ENCODE peak calls at places on chromosome 5, in four cellular contexts. One of them, this sample, is unnamed.

GRCh38 chr5:51138164-51138563 is 245.1 kb upstream of the ISL1 start:
- DNase-seq in stimulated activated CD4-positive, alpha-beta T cell treated with anti-CD3 and anti-CD28 coated beads, TNF-alpha, amount 100 ng/mL, for 1 hour: no peak
- DNase-seq in foreskin fibroblast: no peak
- DNase-seq in kidney tubule cell: no peak
- DNase-seq in this sample: no peak

GRCh38 chr5:152389209-152389608 is 15.9 kb downstream of the NMUR2 start:
- DNase-seq in stimulated activated CD4-positive, alpha-beta T cell treated with anti-CD3 and anti-CD28 coated beads, TNF-alpha, amount 100 ng/mL, for 1 hour: no peak
- DNase-seq in foreskin fibroblast: no peak
- DNase-seq in kidney tubule cell: no peak
- DNase-seq in this sample: no peak

GRCh38 chr5:172918421-172919371 is 40.5 kb upstream of the RPL26L1 start:
- DNase-seq in stimulated activated CD4-positive, alpha-beta T cell treated with anti-CD3 and anti-CD28 coated beads, TNF-alpha, amount 100 ng/mL, for 1 hour: no peak
- DNase-seq in foreskin fibroblast: no peak
- DNase-seq in kidney tubule cell: no peak
- DNase-seq in this sample: no peak

GRCh38 chr5:36164461-36164860 is 12.6 kb downstream of the SKP2 start:
- DNase-seq in stimulated activated CD4-positive, alpha-beta T cell treated with anti-CD3 and anti-CD28 coated beads, TNF-alpha, amount 100 ng/mL, for 1 hour: no peak
- DNase-seq in foreskin fibroblast: no peak
- DNase-seq in kidney tubule cell: no peak
- DNase-seq in this sample: no peak

GRCh38 chr5:150172147-150172546 is 5.6 kb downstream of the CDX1 start:
- DNase-seq in stimulated activated CD4-positive, alpha-beta T cell treated with anti-CD3 and anti-CD28 coated beads, TNF-alpha, amount 100 ng/mL, for 1 hour: no peak
- DNase-seq in foreskin fibroblast: peak; percentile 57
- DNase-seq in kidney tubule cell: no peak
- DNase-seq in this sample: no peak

GRCh38 chr5:100424787-100425186 is 110.4 kb upstream of the FAM174A start:
- DNase-seq in stimulated activated CD4-positive, alpha-beta T cell treated with anti-CD3 and anti-CD28 coated beads, TNF-alpha, amount 100 ng/mL, for 1 hour: no peak
- DNase-seq in foreskin fibroblast: no peak
- DNase-seq in kidney tubule cell: no peak
- DNase-seq in this sample: no peak

GRCh38 chr5:179960204-179960831 is 52.6 kb upstream of the TBC1D9B start:
- DNase-seq in stimulated activated CD4-positive, alpha-beta T cell treated with anti-CD3 and anti-CD28 coated beads, TNF-alpha, amount 100 ng/mL, for 1 hour: no peak
- DNase-seq in foreskin fibroblast: no peak
- DNase-seq in kidney tubule cell: no peak
- DNase-seq in this sample: no peak

GRCh38 chr5:163938595-163938994 is 433.2 kb downstream of the MAT2B start:
- DNase-seq in stimulated activated CD4-positive, alpha-beta T cell treated with anti-CD3 and anti-CD28 coated beads, TNF-alpha, amount 100 ng/mL, for 1 hour: no peak
- DNase-seq in foreskin fibroblast: no peak
- DNase-seq in kidney tubule cell: no peak
- DNase-seq in this sample: no peak

GRCh38 chr5:143968071-143968878 is 156.3 kb downstream of the HMHB1 start:
- DNase-seq in stimulated activated CD4-positive, alpha-beta T cell treated with anti-CD3 and anti-CD28 coated beads, TNF-alpha, amount 100 ng/mL, for 1 hour: no peak
- DNase-seq in foreskin fibroblast: peak; percentile 71
- DNase-seq in kidney tubule cell: peak; percentile 73
- DNase-seq in this sample: no peak

GRCh38 chr5:114018178-114018577 is 343.7 kb upstream of the KCNN2 start:
- DNase-seq in stimulated activated CD4-positive, alpha-beta T cell treated with anti-CD3 and anti-CD28 coated beads, TNF-alpha, amount 100 ng/mL, for 1 hour: no peak
- DNase-seq in foreskin fibroblast: no peak
- DNase-seq in kidney tubule cell: no peak
- DNase-seq in this sample: no peak

GRCh38 chr5:58582004-58582403 is 871 bp upstream of the RAB3C start:
- DNase-seq in stimulated activated CD4-positive, alpha-beta T cell treated with anti-CD3 and anti-CD28 coated beads, TNF-alpha, amount 100 ng/mL, for 1 hour: no peak
- DNase-seq in foreskin fibroblast: no peak
- DNase-seq in kidney tubule cell: no peak
- DNase-seq in this sample: no peak

GRCh38 chr5:33441241-33441844 is 578 bp downstream of the TARS1 start:
- DNase-seq in stimulated activated CD4-positive, alpha-beta T cell treated with anti-CD3 and anti-CD28 coated beads, TNF-alpha, amount 100 ng/mL, for 1 hour: peak; percentile 7
- DNase-seq in foreskin fibroblast: no peak
- DNase-seq in kidney tubule cell: peak; percentile 83
- DNase-seq in this sample: no peak

GRCh38 chr5:95876782-95877181 is 54.3 kb upstream of the GLRX start:
- DNase-seq in stimulated activated CD4-positive, alpha-beta T cell treated with anti-CD3 and anti-CD28 coated beads, TNF-alpha, amount 100 ng/mL, for 1 hour: no peak
- DNase-seq in foreskin fibroblast: no peak
- DNase-seq in kidney tubule cell: no peak
- DNase-seq in this sample: no peak

GRCh38 chr5:150161242-150162141 is 5.1 kb upstream of the CDX1 start:
- DNase-seq in stimulated activated CD4-positive, alpha-beta T cell treated with anti-CD3 and anti-CD28 coated beads, TNF-alpha, amount 100 ng/mL, for 1 hour: peak; percentile 71
- DNase-seq in foreskin fibroblast: no peak
- DNase-seq in kidney tubule cell: peak; percentile 70
- DNase-seq in this sample: peak; percentile 55

GRCh38 chr5:59390074-59390659 is 503.4 kb downstream of the PDE4D start:
- DNase-seq in stimulated activated CD4-positive, alpha-beta T cell treated with anti-CD3 and anti-CD28 coated beads, TNF-alpha, amount 100 ng/mL, for 1 hour: no peak
- DNase-seq in foreskin fibroblast: peak; percentile 11
- DNase-seq in kidney tubule cell: peak; percentile 46
- DNase-seq in this sample: no peak

GRCh38 chr5:17860660-17861315 is 226.5 kb downstream of the TAF11L14 start:
- DNase-seq in stimulated activated CD4-positive, alpha-beta T cell treated with anti-CD3 and anti-CD28 coated beads, TNF-alpha, amount 100 ng/mL, for 1 hour: no peak
- DNase-seq in foreskin fibroblast: no peak
- DNase-seq in kidney tubule cell: no peak
- DNase-seq in this sample: no peak

GRCh38 chr5:34007116-34007674 is 655 bp downstream of the AMACR start:
- DNase-seq in stimulated activated CD4-positive, alpha-beta T cell treated with anti-CD3 and anti-CD28 coated beads, TNF-alpha, amount 100 ng/mL, for 1 hour: no peak
- DNase-seq in foreskin fibroblast: peak; percentile 15
- DNase-seq in kidney tubule cell: peak; percentile 17
- DNase-seq in this sample: no peak